ENCODE peak calls at places on chromosome 10, in four cellular contexts. One of them, this sample, is unnamed.
A peak's percentile ranks its signal among the peaks of the same experiment; 100 is the strongest.

GRCh38 chr10:82378146-82378545 is 503.2 kb downstream of the NRG3 start:
- DNase-seq in K562: no peak
- DNase-seq in SK-N-SH: peak; percentile 42
- DNase-seq in GM12878: no peak
- DNase-seq in this sample: no peak

GRCh38 chr10:3282341-3282740 is 109.8 kb upstream of the PITRM1 start:
- DNase-seq in K562: no peak
- DNase-seq in SK-N-SH: no peak
- DNase-seq in GM12878: no peak
- DNase-seq in this sample: no peak

GRCh38 chr10:4431114-4431862 is 394.7 kb upstream of the AKR1E2 start:
- DNase-seq in K562: no peak
- DNase-seq in SK-N-SH: no peak
- DNase-seq in GM12878: no peak
- DNase-seq in this sample: no peak

GRCh38 chr10:3106908-3107425 is 39.6 kb downstream of the PFKP start:
- DNase-seq in K562: no peak
- DNase-seq in SK-N-SH: no peak
- DNase-seq in GM12878: no peak
- DNase-seq in this sample: no peak

GRCh38 chr10:10814103-10814502 is 203.6 kb upstream of the CELF2 start:
- DNase-seq in K562: no peak
- DNase-seq in SK-N-SH: no peak
- DNase-seq in GM12878: no peak
- DNase-seq in this sample: no peak

GRCh38 chr10:29501692-29502091 is 133.1 kb downstream of the SVIL start:
- DNase-seq in K562: peak; percentile 30
- DNase-seq in SK-N-SH: no peak
- DNase-seq in GM12878: no peak
- DNase-seq in this sample: no peak

GRCh38 chr10:120423350-120424197 is 33.5 kb upstream of the PLPP4 start:
- DNase-seq in K562: peak; percentile 57
- DNase-seq in SK-N-SH: peak; percentile 67
- DNase-seq in GM12878: no peak
- DNase-seq in this sample: peak; percentile 2

GRCh38 chr10:21494221-21495001 is 31.1 kb downstream of the SKIDA1 start:
- DNase-seq in K562: no peak
- DNase-seq in SK-N-SH: peak; percentile 69
- DNase-seq in GM12878: no peak
- DNase-seq in this sample: no peak

GRCh38 chr10:93742633-93743349 is 14.9 kb upstream of the LGI1 start:
- DNase-seq in K562: no peak
- DNase-seq in SK-N-SH: no peak
- DNase-seq in GM12878: peak; percentile 52
- DNase-seq in this sample: no peak

GRCh38 chr10:93745411-93746065 is 12.2 kb upstream of the LGI1 start:
- DNase-seq in K562: peak; percentile 11
- DNase-seq in SK-N-SH: no peak
- DNase-seq in GM12878: no peak
- DNase-seq in this sample: peak; percentile 77

GRCh38 chr10:93749218-93749799 is 8.4 kb upstream of the LGI1 start:
- DNase-seq in K562: no peak
- DNase-seq in SK-N-SH: no peak
- DNase-seq in GM12878: no peak
- DNase-seq in this sample: peak; percentile 23

GRCh38 chr10:93751074-93751572 is 6.6 kb upstream of the LGI1 start:
- DNase-seq in K562: no peak
- DNase-seq in SK-N-SH: no peak
- DNase-seq in GM12878: no peak
- DNase-seq in this sample: no peak

DNA sequence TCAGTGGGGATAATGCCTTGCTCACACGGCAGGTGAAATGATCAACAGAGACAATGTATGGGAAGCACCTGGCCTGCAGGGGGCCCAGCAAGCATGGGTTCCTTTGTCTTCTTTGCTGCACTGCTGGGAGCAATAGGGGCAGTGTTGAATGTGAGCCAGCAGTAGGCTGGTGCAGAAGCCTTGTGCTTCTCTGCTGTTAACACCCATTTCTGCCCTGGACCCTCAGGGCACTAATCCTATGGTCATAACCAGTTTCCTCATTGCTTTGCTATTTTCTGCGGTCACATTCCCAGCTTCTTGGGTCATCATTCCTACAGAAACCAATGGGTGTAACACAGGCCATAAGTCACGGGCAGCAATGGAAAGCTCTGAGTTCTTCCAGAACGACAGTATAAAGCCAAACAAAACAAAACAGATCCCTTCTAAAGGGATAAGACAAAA is 10.9 kb upstream of the LGI1 start:
- DNase-seq in K562: no peak
- DNase-seq in SK-N-SH: no peak
- DNase-seq in GM12878: no peak
- DNase-seq in this sample: peak; percentile 66
- H3K27ac ChIP-seq in K562: no peak overlapping the region
- H3K27ac ChIP-seq in SK-N-SH: peak overlapping the region; percentile 68
- H3K27ac ChIP-seq in GM12878: no peak overlapping the region
- H3K27ac ChIP-seq in this sample: no peak overlapping the region

DNA sequence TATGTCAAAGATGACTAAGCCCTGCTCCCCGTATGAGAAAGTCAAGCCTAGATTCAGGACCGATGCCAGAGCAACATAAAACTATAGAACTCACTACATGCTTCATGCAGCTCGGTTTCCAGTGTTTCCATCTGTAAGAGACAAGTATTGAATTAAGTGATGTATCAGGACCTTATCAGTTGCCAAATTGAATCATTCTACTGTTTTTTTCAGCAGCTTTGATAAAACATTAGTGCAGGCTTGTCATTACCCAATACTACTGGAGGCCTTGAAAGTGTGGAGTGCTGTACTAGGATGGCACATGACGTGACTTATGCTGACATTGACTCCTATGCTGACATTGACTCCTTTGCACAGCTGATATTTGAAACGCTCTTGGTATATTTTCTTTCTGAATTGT is 10.8 kb upstream of the NRP1 start:
- DNase-seq in K562: no peak
- DNase-seq in SK-N-SH: peak; percentile 39
- DNase-seq in GM12878: no peak
- DNase-seq in this sample: no peak
- TF ChIP-seq NRF1 in K562: no peak
- TF ChIP-seq NRF1 in SK-N-SH: no peak
- TF ChIP-seq NRF1 in GM12878: no peak
- TF ChIP-seq NRF1 in this sample: no peak

DNA sequence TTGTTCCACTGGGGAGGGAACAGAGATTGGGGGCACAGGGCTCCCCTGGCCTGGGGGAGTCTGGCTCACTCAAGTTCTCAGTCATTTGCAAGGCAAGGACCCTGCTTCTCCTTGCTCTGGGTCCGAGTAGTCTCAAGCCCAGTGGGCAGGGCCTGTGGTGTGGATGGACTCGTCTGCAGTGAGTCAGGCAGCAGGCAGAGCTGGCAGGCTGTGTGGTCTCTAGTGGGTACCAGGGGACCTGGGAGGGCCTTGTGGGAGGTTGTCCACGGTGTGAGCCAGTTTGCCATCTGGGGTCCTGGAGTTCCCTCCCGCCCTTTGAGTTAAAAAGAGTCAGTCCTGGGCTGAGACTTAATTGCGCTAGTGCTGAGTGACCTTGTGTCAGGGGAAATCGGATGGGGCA is 8.8 kb upstream of the SH2D4B start:
- DNase-seq in K562: no peak
- DNase-seq in SK-N-SH: no peak
- DNase-seq in GM12878: no peak
- DNase-seq in this sample: no peak
- H3K27ac ChIP-seq in K562: no peak overlapping the region
- H3K27ac ChIP-seq in SK-N-SH: no peak overlapping the region
- H3K27ac ChIP-seq in GM12878: no peak overlapping the region
- H3K27ac ChIP-seq in this sample: no peak overlapping the region

GRCh38 chr10:102413806-102414561 is 4.6 kb downstream of the PSD start:
- DNase-seq in K562: no peak
- DNase-seq in SK-N-SH: no peak
- DNase-seq in GM12878: no peak
- DNase-seq in this sample: no peak

GRCh38 chr10:102416181-102417094 is 2.1 kb downstream of the PSD start:
- DNase-seq in K562: no peak
- DNase-seq in SK-N-SH: no peak
- DNase-seq in GM12878: no peak
- DNase-seq in this sample: no peak

GRCh38 chr10:102412293-102412692 is 6.3 kb downstream of the PSD start:
- DNase-seq in K562: no peak
- DNase-seq in SK-N-SH: no peak
- DNase-seq in GM12878: no peak
- DNase-seq in this sample: no peak

GRCh38 chr10:102413053-102413705 is 5.4 kb downstream of the PSD start:
- DNase-seq in K562: peak; percentile 50
- DNase-seq in SK-N-SH: peak; percentile 90
- DNase-seq in GM12878: no peak
- DNase-seq in this sample: no peak

GRCh38 chr10:102414749-102415148 is 3.8 kb downstream of the PSD start:
- DNase-seq in K562: no peak
- DNase-seq in SK-N-SH: no peak
- DNase-seq in GM12878: no peak
- DNase-seq in this sample: no peak
- TF ChIP-seq NRF1 in K562: no peak
- TF ChIP-seq NRF1 in SK-N-SH: no peak
- TF ChIP-seq NRF1 in GM12878: no peak
- TF ChIP-seq NRF1 in this sample: no peak

GRCh38 chr10:28332699-28333098 is 29.8 kb upstream of the MPP7 start:
- DNase-seq in K562: no peak
- DNase-seq in SK-N-SH: no peak
- DNase-seq in GM12878: no peak
- DNase-seq in this sample: no peak
- H3K27ac ChIP-seq in K562: no peak overlapping the region
- H3K27ac ChIP-seq in SK-N-SH: no peak overlapping the region
- H3K27ac ChIP-seq in GM12878: no peak overlapping the region
- H3K27ac ChIP-seq in this sample: no peak overlapping the region

GRCh38 chr10:88707429-88708110 is 1.5 kb downstream of the LIPK start:
- DNase-seq in K562: no peak
- DNase-seq in SK-N-SH: no peak
- DNase-seq in GM12878: no peak
- DNase-seq in this sample: no peak
- TF ChIP-seq NRF1 in K562: no peak
- TF ChIP-seq NRF1 in SK-N-SH: no peak
- TF ChIP-seq NRF1 in GM12878: no peak
- TF ChIP-seq NRF1 in this sample: no peak